ENCODE peak calls at places on chromosomes 5 and 9, in ten cellular contexts. M is cardiac fibroblast; H is astrocyte of the spinal cord; X is fibroblast of lung; N is H1; G is CD8-positive, alpha-beta T cell; D is fibroblast of the aortic adventitia; K is lower lobe of right lung; I is PC-3; R is lung. A is an unnamed sample.

GRCh38 chr5:54717870-54718269 is 200.3 kb downstream of the SNX18 start:
- DNase-seq in G (no peak), H (no peak), I (no peak), D (no peak), R (no peak), K (no peak), X (no peak), N (no peak), M (no peak), A (no peak)

GRCh38 chr5:91038180-91038808 is 344.8 kb downstream of the ARRDC3 start:
- DNase-seq in I (no peak), D (peak), K (no peak), G (no peak), R (no peak), M (no peak), N (no peak), H (no peak), X (peak), A (no peak)

GRCh38 chr9:33148367-33149019 is 18.6 kb downstream of the B4GALT1 start:
- DNase-seq in H (no peak), G (no peak), R (no peak), K (no peak), M (no peak), X (no peak), D (no peak), I (no peak), N (no peak), A (no peak)

GRCh38 chr5:20833081-20833627 is 845.2 kb upstream of the CDH18 start:
- DNase-seq in M (peak), N (no peak), K (no peak), X (no peak), R (no peak), I (no peak), D (no peak), H (no peak), G (no peak), A (no peak)

GRCh38 chr9:18632624-18633407 is 158.9 kb downstream of the ADAMTSL1 start:
- DNase-seq in G (no peak), N (no peak), K (no peak), X (peak), H (peak), M (peak), R (no peak), I (peak), D (peak), A (peak)

GRCh38 chr9:121566401-121567141 is 66.9 kb upstream of the GGTA1 start:
- DNase-seq in M (peak), K (no peak), N (no peak), H (peak), D (peak), G (no peak), R (no peak), I (peak), X (peak), A (peak)

GRCh38 chr9:71897573-71897972 is 13.4 kb downstream of the ABHD17B start:
- DNase-seq in M (peak), I (no peak), G (no peak), R (no peak), D (no peak), K (no peak), X (no peak), H (no peak), N (no peak), A (no peak)

GRCh38 chr9:132877818-132878694 is at the start of gene AK8:
- DNase-seq in D (peak), N (peak), K (peak), H (peak), R (peak), G (peak), I (peak), M (peak), X (peak), A (peak)

GRCh38 chr5:173919443-173919842 is 31.3 kb downstream of the CPEB4 start:
- DNase-seq in M (peak), H (no peak), I (peak), R (no peak), X (no peak), K (no peak), N (no peak), G (no peak), D (peak), A (peak)

GRCh38 chr5:9295466-9295801 is 250.4 kb downstream of the SEMA5A start:
- DNase-seq in I (no peak), H (no peak), R (no peak), G (no peak), X (no peak), K (no peak), N (no peak), M (no peak), D (no peak), A (no peak)

GRCh38 chr5:1312993-1313833 is 18.3 kb upstream of the TERT start:
- DNase-seq in I (no peak), D (no peak), N (no peak), M (no peak), X (no peak), R (no peak), K (peak), G (no peak), H (no peak), A (no peak)

GRCh38 chr5:147441191-147441695 is 68.6 kb downstream of the DPYSL3 start:
- DNase-seq in M (no peak), G (no peak), R (no peak), H (no peak), D (no peak), K (no peak), N (no peak), X (no peak), I (no peak), A (no peak)

GRCh38 chr9:115267788-115268187 is 149.8 kb upstream of the TNC start:
- DNase-seq in R (no peak), H (peak), X (no peak), K (no peak), G (no peak), M (peak), D (peak), N (no peak), I (peak), A (peak)

DNA sequence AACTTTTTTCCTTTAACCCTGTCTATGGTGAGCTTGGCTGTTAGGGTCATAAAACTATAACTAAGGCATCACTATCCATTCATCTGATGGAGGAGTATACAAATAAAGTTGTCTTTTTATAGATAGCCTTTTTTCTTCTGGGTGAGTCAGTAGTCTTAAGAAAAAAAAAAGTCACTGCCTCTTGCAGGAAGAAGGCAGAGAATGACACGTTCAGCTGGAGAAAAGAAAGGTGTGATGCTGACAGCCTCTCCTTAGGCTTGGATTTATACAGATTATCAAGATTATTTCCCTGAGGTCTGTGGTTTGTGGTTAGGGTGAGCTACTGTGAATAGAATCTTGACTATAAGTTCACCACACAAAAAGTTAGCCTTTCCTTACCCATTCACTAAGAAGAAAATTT is 23.0 kb downstream of the EPB41L4B start:
- DNase-seq in R (no peak), G (no peak), X (peak), I (peak), K (no peak), D (peak), H (peak), N (no peak), M (peak), A (peak)
- TF ChIP-seq CTCF in R (no peak), G (no peak), X (no peak), I (no peak), K (no peak), D (no peak), H (no peak), N (no peak), M (no peak), A (no peak)

DNA sequence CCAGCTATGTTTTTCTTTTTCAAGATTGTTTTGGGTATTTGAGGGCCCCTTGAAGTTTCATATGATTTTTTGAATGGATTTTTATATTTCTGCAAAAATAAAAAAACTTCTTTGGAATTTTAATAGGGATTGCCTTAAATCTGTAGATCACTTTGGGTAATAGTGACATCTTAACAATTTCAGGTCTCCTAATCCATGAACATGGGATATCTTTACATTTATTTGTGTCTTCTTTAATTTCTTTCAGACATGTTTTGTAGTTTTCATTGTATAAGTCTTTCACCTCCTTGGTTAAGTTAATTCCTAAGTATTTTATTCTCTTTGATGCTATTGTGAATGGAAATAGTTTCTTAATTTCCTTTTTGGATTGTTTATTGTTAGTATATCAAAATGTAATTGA is 79.1 kb downstream of the PPIC start:
- DNase-seq in K (no peak), D (no peak), R (no peak), G (no peak), H (no peak), M (no peak), X (no peak), N (no peak), I (no peak), A (no peak)
- H3K4me3 ChIP-seq in K (no peak), D (no peak), R (no peak), G (no peak), H (no peak), M (no peak), X (no peak), N (no peak), I (no peak), A (no peak)

DNA sequence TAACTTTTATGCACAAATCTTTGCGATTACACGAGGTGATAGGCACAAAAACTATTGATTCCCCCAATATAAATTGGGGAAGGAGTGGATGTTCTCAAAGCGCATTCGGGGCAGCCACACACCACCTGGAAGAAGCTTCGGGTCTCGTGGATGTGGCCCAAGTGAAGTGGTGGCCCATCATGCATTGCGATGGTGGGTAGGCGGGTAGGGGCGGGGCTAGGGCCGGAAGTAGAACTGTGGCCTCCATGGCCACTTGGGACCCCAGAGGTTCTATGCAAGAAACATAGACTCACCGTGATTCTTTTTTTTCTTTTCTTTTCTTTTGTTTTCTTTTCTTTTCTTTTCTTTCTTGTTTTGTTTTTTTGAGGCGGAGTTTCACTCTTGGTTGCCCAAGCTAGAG is 86.4 kb upstream of the SLC44A1 start:
- DNase-seq in X (no peak), D (no peak), R (no peak), H (no peak), M (no peak), K (no peak), G (no peak), I (no peak), N (no peak), A (no peak)
- TF ChIP-seq CTCF in X (no peak), D (no peak), R (no peak), H (no peak), M (no peak), K (no peak), G (no peak), I (no peak), N (no peak), A (no peak)

DNA sequence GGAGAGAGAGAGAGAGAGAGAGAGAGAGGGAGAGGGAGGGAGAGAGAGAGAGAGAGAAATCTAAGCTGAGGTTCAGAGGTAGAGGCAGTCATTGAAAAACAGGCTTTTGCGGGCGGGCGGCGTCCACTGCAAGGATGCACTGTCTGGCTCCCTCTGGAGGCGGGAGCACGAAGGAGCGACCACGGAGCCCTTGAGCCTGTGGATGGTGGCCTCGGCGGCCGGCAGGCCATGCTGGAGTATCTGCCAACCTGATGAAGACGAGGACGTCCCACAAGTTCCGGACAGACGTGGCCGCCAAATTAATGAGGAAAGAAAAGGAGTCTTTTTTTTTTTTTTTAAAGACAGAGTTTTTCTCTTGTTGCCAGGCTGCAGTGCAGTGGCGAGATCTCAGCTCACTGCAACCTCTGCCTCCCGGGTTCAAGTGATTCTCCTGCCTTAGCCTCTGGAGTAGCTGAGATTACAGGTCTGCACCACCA is 2.2 kb upstream of the CCDC125 start:
- DNase-seq in X (peak), M (peak), K (peak), G (peak), I (peak), R (peak), H (peak), N (peak), D (peak), A (peak)
- H3K4me3 ChIP-seq in X (no peak), M (no peak), K (no peak), G (no peak), I (no peak), R (no peak), H (no peak), N (no peak), D (peak), A (peak)

A was measured in fibroblast of pulmonary artery.